ENCODE peak calls at places on chromosomes 11 and 22, in five cellular contexts. One of them, this sample, is unnamed.

GRCh38 chr22:45211848-45212247 is 28.8 kb downstream of the KIAA0930 start:
- DNase-seq in neuronal stem cell: no peak
- DNase-seq in H9: no peak
- DNase-seq in trophoblast cell: no peak
- DNase-seq in H1: no peak
- DNase-seq in this sample: no peak

GRCh38 chr11:54558919-54559318 is 44.9 kb downstream of the OR4C46 start:
- DNase-seq in H1: no peak
- DNase-seq in trophoblast cell: no peak
- DNase-seq in H9: no peak
- DNase-seq in neuronal stem cell: no peak
- DNase-seq in this sample: no peak

GRCh38 chr11:114219559-114220349 is 76.4 kb upstream of the NNMT start:
- DNase-seq in trophoblast cell: no peak
- DNase-seq in H1: no peak
- DNase-seq in neuronal stem cell: peak; percentile 64
- DNase-seq in H9: no peak
- DNase-seq in this sample: peak; percentile 89

GRCh38 chr11:1389103-1389931 is 417 bp upstream of the BRSK2 start:
- DNase-seq in trophoblast cell: peak; percentile 96
- DNase-seq in H9: peak; percentile 98
- DNase-seq in neuronal stem cell: peak; percentile 97
- DNase-seq in H1: peak; percentile 99
- DNase-seq in this sample: peak; percentile 96

GRCh38 chr11:43984519-43985385 is 42.3 kb downstream of the C11orf96 start:
- DNase-seq in trophoblast cell: no peak
- DNase-seq in H9: no peak
- DNase-seq in neuronal stem cell: no peak
- DNase-seq in H1: no peak
- DNase-seq in this sample: no peak

GRCh38 chr11:36746886-36747710 is 149.1 kb upstream of the RAG2 start:
- DNase-seq in H9: peak; percentile 90
- DNase-seq in trophoblast cell: peak; percentile 92
- DNase-seq in H1: peak; percentile 92
- DNase-seq in neuronal stem cell: peak; percentile 90
- DNase-seq in this sample: peak; percentile 87

GRCh38 chr22:49297286-49297870 is 530.3 kb downstream of the BRD1 start:
- DNase-seq in neuronal stem cell: no peak
- DNase-seq in trophoblast cell: no peak
- DNase-seq in H1: peak; percentile 34
- DNase-seq in H9: peak; percentile 17
- DNase-seq in this sample: no peak

GRCh38 chr22:23038334-23038642 is 32.0 kb upstream of the GNAZ start:
- DNase-seq in trophoblast cell: no peak
- DNase-seq in H9: no peak
- DNase-seq in neuronal stem cell: no peak
- DNase-seq in H1: no peak
- DNase-seq in this sample: no peak

GRCh38 chr11:110907629-110908028 is 195.4 kb upstream of the ARHGAP20 start:
- DNase-seq in trophoblast cell: peak; percentile 3
- DNase-seq in H1: no peak
- DNase-seq in neuronal stem cell: no peak
- DNase-seq in H9: no peak
- DNase-seq in this sample: peak; percentile 77

GRCh38 chr22:23315341-23315917 is 135.1 kb downstream of the BCR start:
- DNase-seq in neuronal stem cell: peak; percentile 29
- DNase-seq in trophoblast cell: peak; percentile 75
- DNase-seq in H1: peak; percentile 87
- DNase-seq in H9: peak; percentile 82
- DNase-seq in this sample: peak; percentile 82

GRCh38 chr11:67649634-67650540 is 643 bp downstream of the ACY3 start:
- DNase-seq in neuronal stem cell: no peak
- DNase-seq in H9: no peak
- DNase-seq in trophoblast cell: no peak
- DNase-seq in H1: peak; percentile 47
- DNase-seq in this sample: no peak

GRCh38 chr11:62981743-62982142 is 3.0 kb downstream of the SLC22A6 start:
- DNase-seq in H1: peak; percentile 68
- DNase-seq in neuronal stem cell: no peak
- DNase-seq in H9: peak; percentile 55
- DNase-seq in trophoblast cell: no peak
- DNase-seq in this sample: no peak

GRCh38 chr11:34830648-34831047 is 85.5 kb downstream of the APIP start:
- DNase-seq in H1: no peak
- DNase-seq in trophoblast cell: no peak
- DNase-seq in neuronal stem cell: no peak
- DNase-seq in H9: no peak
- DNase-seq in this sample: no peak

GRCh38 chr11:125382211-125382807 is 113.8 kb downstream of the FEZ1 start:
- DNase-seq in trophoblast cell: no peak
- DNase-seq in H9: no peak
- DNase-seq in H1: no peak
- DNase-seq in neuronal stem cell: no peak
- DNase-seq in this sample: no peak

GRCh38 chr11:41522899-41523672 is 63.6 kb upstream of the LRRC4C start:
- DNase-seq in H9: no peak
- DNase-seq in trophoblast cell: no peak
- DNase-seq in neuronal stem cell: no peak
- DNase-seq in H1: no peak
- DNase-seq in this sample: no peak

GRCh38 chr11:134488512-134488911 is 76.5 kb upstream of the B3GAT1 start:
- DNase-seq in H1: no peak
- DNase-seq in neuronal stem cell: no peak
- DNase-seq in H9: no peak
- DNase-seq in trophoblast cell: no peak
- DNase-seq in this sample: no peak

GRCh38 chr11:12461516-12461915 is 84.1 kb downstream of the PARVA start:
- DNase-seq in trophoblast cell: no peak
- DNase-seq in H1: no peak
- DNase-seq in H9: no peak
- DNase-seq in neuronal stem cell: no peak
- DNase-seq in this sample: no peak

GRCh38 chr11:78331711-78332110 is 85.9 kb downstream of the GAB2 start:
- DNase-seq in trophoblast cell: no peak
- DNase-seq in H1: no peak
- DNase-seq in neuronal stem cell: no peak
- DNase-seq in H9: no peak
- DNase-seq in this sample: no peak

GRCh38 chr11:19867064-19867463 is 154.4 kb downstream of the NAV2 start:
- DNase-seq in H1: no peak
- DNase-seq in trophoblast cell: no peak
- DNase-seq in neuronal stem cell: no peak
- DNase-seq in H9: no peak
- DNase-seq in this sample: no peak

DNA sequence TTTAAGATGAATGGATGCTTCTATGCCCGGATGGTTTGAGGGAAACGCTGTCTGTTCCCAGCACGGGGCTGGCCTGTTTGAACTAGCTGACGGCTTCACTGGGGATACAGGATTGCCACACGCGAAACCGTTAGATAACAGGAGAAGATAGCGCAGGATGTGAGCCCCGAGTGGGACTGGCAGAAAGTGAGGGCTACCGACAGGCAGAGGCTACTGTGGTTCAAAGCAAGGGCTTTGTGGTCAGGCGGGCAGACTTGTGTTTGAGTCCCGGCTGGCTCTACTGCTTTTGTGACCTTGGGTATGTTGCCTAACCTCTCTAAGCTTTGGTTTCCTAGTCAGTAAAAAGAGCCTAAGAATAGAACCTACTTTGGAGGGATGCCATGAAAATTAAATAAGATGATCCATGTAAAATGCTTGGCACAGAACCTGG is 2.8 kb upstream of the OAF start:
- DNase-seq in neuronal stem cell: no peak
- DNase-seq in H1: no peak
- DNase-seq in H9: no peak
- DNase-seq in trophoblast cell: no peak
- DNase-seq in this sample: peak; percentile 46
- H2BK12ac ChIP-seq in neuronal stem cell: no peak overlapping the region
- H2BK12ac ChIP-seq in H1: no peak overlapping the region
- H2BK12ac ChIP-seq in H9: no peak overlapping the region
- H2BK12ac ChIP-seq in trophoblast cell: no peak overlapping the region
- H2BK12ac ChIP-seq in this sample: peak overlapping the region; percentile 25

GRCh38 chr11:71300187-71300586 is 47.8 kb upstream of the SHANK2 start:
- DNase-seq in H1: no peak
- DNase-seq in H9: no peak
- DNase-seq in trophoblast cell: no peak
- DNase-seq in neuronal stem cell: no peak
- DNase-seq in this sample: peak; percentile 30

GRCh38 chr11:71301858-71302533 is 49.6 kb upstream of the SHANK2 start:
- DNase-seq in neuronal stem cell: no peak
- DNase-seq in trophoblast cell: no peak
- DNase-seq in H9: peak; percentile 14
- DNase-seq in H1: peak; percentile 39
- DNase-seq in this sample: no peak

GRCh38 chr11:71302911-71303310 is 50.5 kb upstream of the SHANK2 start:
- DNase-seq in H1: peak; percentile 37
- DNase-seq in neuronal stem cell: no peak
- DNase-seq in trophoblast cell: peak; percentile 27
- DNase-seq in H9: peak; percentile 21
- DNase-seq in this sample: peak; percentile 31

GRCh38 chr11:71302534-71302909 is 50.1 kb upstream of the SHANK2 start:
- DNase-seq in H1: no peak
- DNase-seq in H9: no peak
- DNase-seq in trophoblast cell: no peak
- DNase-seq in neuronal stem cell: no peak
- DNase-seq in this sample: peak; percentile 30

GRCh38 chr11:71301046-71301857 is 48.9 kb upstream of the SHANK2 start:
- DNase-seq in H1: peak; percentile 45
- DNase-seq in H9: peak; percentile 26
- DNase-seq in trophoblast cell: no peak
- DNase-seq in neuronal stem cell: no peak
- DNase-seq in this sample: no peak
- H3K9ac ChIP-seq in H1: no peak overlapping the region
- H3K9ac ChIP-seq in H9: no peak overlapping the region
- H3K9ac ChIP-seq in trophoblast cell: no peak overlapping the region
- H3K9ac ChIP-seq in neuronal stem cell: no peak overlapping the region
- H3K9ac ChIP-seq in this sample: no peak overlapping the region

GRCh38 chr22:36331306-36331911 is 56.4 kb downstream of the MYH9 start:
- DNase-seq in trophoblast cell: peak; percentile 97
- DNase-seq in H1: no peak
- DNase-seq in neuronal stem cell: no peak
- DNase-seq in H9: peak; percentile 91
- DNase-seq in this sample: peak; percentile 97

GRCh38 chr22:36330655-36331305 is 57.0 kb downstream of the MYH9 start:
- DNase-seq in neuronal stem cell: no peak
- DNase-seq in trophoblast cell: peak; percentile 65
- DNase-seq in H9: no peak
- DNase-seq in H1: no peak
- DNase-seq in this sample: peak; percentile 85

GRCh38 chr22:36332623-36333331 is 55.0 kb downstream of the MYH9 start:
- DNase-seq in trophoblast cell: peak; percentile 88
- DNase-seq in H9: no peak
- DNase-seq in H1: no peak
- DNase-seq in neuronal stem cell: no peak
- DNase-seq in this sample: peak; percentile 95

GRCh38 chr22:36333632-36334031 is 54.1 kb downstream of the MYH9 start:
- DNase-seq in trophoblast cell: peak; percentile 96
- DNase-seq in neuronal stem cell: no peak
- DNase-seq in H9: no peak
- DNase-seq in H1: no peak
- DNase-seq in this sample: no peak

DNA sequence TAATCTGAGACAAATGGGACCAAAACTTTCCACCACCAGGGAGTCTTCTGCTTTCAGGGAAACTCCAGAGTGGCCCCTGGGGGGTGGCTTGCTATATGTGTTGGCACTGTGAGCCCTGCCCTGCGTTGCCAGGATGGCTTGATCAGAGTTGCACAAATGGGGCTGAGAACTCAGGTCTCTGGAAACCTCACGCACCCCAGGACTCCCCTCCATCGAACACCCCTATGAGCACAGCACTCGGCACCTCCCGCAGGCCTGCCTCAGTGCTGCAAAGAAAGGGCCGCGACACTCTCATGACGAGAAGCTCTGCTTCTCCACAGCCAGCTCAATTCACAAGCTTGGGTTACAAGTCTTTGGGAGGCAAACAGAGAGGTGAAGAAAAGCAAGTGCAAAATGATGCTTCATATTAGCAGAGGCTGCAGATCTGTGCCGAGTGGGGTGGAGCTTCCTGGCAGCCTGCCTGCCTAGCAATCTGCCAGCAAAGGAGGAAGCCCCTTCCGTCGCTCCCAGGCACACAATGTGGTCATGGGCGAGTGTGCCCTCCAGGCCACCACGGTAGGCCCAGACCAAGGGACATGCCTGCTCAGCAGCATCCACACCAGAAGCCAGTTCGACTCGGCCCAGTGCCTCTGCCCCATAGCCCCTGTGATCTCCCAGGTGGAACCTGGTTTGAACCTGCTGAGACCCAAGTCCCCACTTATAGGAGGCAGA is 55.7 kb downstream of the MYH9 start:
- DNase-seq in trophoblast cell: peak; percentile 28
- DNase-seq in H1: no peak
- DNase-seq in H9: no peak
- DNase-seq in neuronal stem cell: no peak
- DNase-seq in this sample: peak; percentile 59
- H2BK120ac ChIP-seq in trophoblast cell: peak overlapping the region; percentile 94
- H2BK120ac ChIP-seq in H1: peak overlapping the region; percentile 9
- H2BK120ac ChIP-seq in H9: no peak overlapping the region
- H2BK120ac ChIP-seq in neuronal stem cell: no peak overlapping the region
- H2BK120ac ChIP-seq in this sample: peak overlapping the region; percentile 56

GRCh38 chr11:6248248-6248647 is 9.4 kb downstream of the CNGA4 start:
- DNase-seq in H9: no peak
- DNase-seq in H1: no peak
- DNase-seq in neuronal stem cell: no peak
- DNase-seq in trophoblast cell: peak; percentile 91
- DNase-seq in this sample: peak; percentile 22
- H2BK12ac ChIP-seq in H9: no peak overlapping the region
- H2BK12ac ChIP-seq in H1: no peak overlapping the region
- H2BK12ac ChIP-seq in neuronal stem cell: no peak overlapping the region
- H2BK12ac ChIP-seq in trophoblast cell: no peak overlapping the region
- H2BK12ac ChIP-seq in this sample: no peak overlapping the region

This sample was measured in mesenchymal stem cell.